ENCODE peak calls at places on chromosome 5, in eight cellular contexts. One of them, this sample, is unnamed. For H3K9me3, the result is how much of the 10 kb centered on the place peaks cover.

GRCh38 chr5:138488481-138488945 is 23.2 kb downstream of the EGR1 start:
- DNase-seq in uterus: no peak
- DNase-seq in PC-3: peak
- DNase-seq in fibroblast of lung: no peak
- DNase-seq in tibial nerve: no peak
- DNase-seq in transverse colon: no peak
- DNase-seq in heart right ventricle: no peak
- DNase-seq in gastrocnemius medialis: no peak
- DNase-seq in this sample: no peak

GRCh38 chr5:172816887-172817418 is 17.1 kb upstream of the ERGIC1 start:
- DNase-seq in gastrocnemius medialis: no peak
- DNase-seq in heart right ventricle: no peak
- DNase-seq in uterus: peak
- DNase-seq in transverse colon: no peak
- DNase-seq in tibial nerve: no peak
- DNase-seq in PC-3: peak
- DNase-seq in fibroblast of lung: peak
- DNase-seq in this sample: no peak

GRCh38 chr5:17157916-17158529 is 59.4 kb upstream of the BASP1 start:
- DNase-seq in PC-3: peak
- DNase-seq in tibial nerve: no peak
- DNase-seq in gastrocnemius medialis: no peak
- DNase-seq in fibroblast of lung: peak
- DNase-seq in uterus: no peak
- DNase-seq in heart right ventricle: no peak
- DNase-seq in transverse colon: peak
- DNase-seq in this sample: no peak

GRCh38 chr5:127813633-127814171 is 110.5 kb downstream of the CCDC192 start:
- DNase-seq in heart right ventricle: no peak
- DNase-seq in uterus: no peak
- DNase-seq in tibial nerve: no peak
- DNase-seq in transverse colon: no peak
- DNase-seq in fibroblast of lung: peak
- DNase-seq in PC-3: peak
- DNase-seq in gastrocnemius medialis: no peak
- DNase-seq in this sample: no peak

GRCh38 chr5:175718401-175719108 is 60.7 kb downstream of the HRH2 start:
- DNase-seq in transverse colon: peak
- DNase-seq in heart right ventricle: peak
- DNase-seq in PC-3: peak
- DNase-seq in fibroblast of lung: no peak
- DNase-seq in gastrocnemius medialis: no peak
- DNase-seq in uterus: no peak
- DNase-seq in tibial nerve: peak
- DNase-seq in this sample: no peak

GRCh38 chr5:156325671-156326070 is 1.3 kb upstream of the SGCD start:
- DNase-seq in transverse colon: no peak
- DNase-seq in PC-3: no peak
- DNase-seq in heart right ventricle: no peak
- DNase-seq in gastrocnemius medialis: no peak
- DNase-seq in fibroblast of lung: no peak
- DNase-seq in uterus: no peak
- DNase-seq in tibial nerve: no peak
- DNase-seq in this sample: no peak

GRCh38 chr5:53480474-53481353 is at the start of gene FST:
- DNase-seq in PC-3: no peak
- DNase-seq in fibroblast of lung: peak
- DNase-seq in gastrocnemius medialis: no peak
- DNase-seq in uterus: peak
- DNase-seq in transverse colon: no peak
- DNase-seq in tibial nerve: no peak
- DNase-seq in heart right ventricle: peak
- DNase-seq in this sample: no peak

GRCh38 chr5:130321931-130322330 is 417.7 kb downstream of the CHSY3 start:
- DNase-seq in PC-3: no peak
- DNase-seq in gastrocnemius medialis: no peak
- DNase-seq in uterus: no peak
- DNase-seq in fibroblast of lung: no peak
- DNase-seq in heart right ventricle: no peak
- DNase-seq in transverse colon: no peak
- DNase-seq in tibial nerve: no peak
- DNase-seq in this sample: no peak

GRCh38 chr5:128546658-128547281 is 8.7 kb upstream of the FBN2 start:
- DNase-seq in fibroblast of lung: no peak
- DNase-seq in gastrocnemius medialis: no peak
- DNase-seq in transverse colon: no peak
- DNase-seq in tibial nerve: no peak
- DNase-seq in uterus: no peak
- DNase-seq in PC-3: peak
- DNase-seq in heart right ventricle: no peak
- DNase-seq in this sample: no peak

GRCh38 chr5:125987677-125988255 is 435.4 kb upstream of the GRAMD2B start:
- DNase-seq in fibroblast of lung: no peak
- DNase-seq in tibial nerve: no peak
- DNase-seq in gastrocnemius medialis: no peak
- DNase-seq in uterus: no peak
- DNase-seq in transverse colon: no peak
- DNase-seq in heart right ventricle: no peak
- DNase-seq in PC-3: no peak
- DNase-seq in this sample: no peak
- TF ChIP-seq CTCF in fibroblast of lung: no peak
- TF ChIP-seq CTCF in tibial nerve: no peak
- TF ChIP-seq CTCF in gastrocnemius medialis: no peak
- TF ChIP-seq CTCF in uterus: no peak
- TF ChIP-seq CTCF in transverse colon: no peak
- TF ChIP-seq CTCF in heart right ventricle: no peak
- TF ChIP-seq CTCF in PC-3: no peak
- TF ChIP-seq CTCF in this sample: no peak

GRCh38 chr5:8719797-8720196 is 826.1 kb downstream of the SEMA5A start:
- DNase-seq in uterus: no peak
- DNase-seq in fibroblast of lung: no peak
- DNase-seq in gastrocnemius medialis: no peak
- DNase-seq in tibial nerve: no peak
- DNase-seq in transverse colon: no peak
- DNase-seq in heart right ventricle: no peak
- DNase-seq in PC-3: no peak
- DNase-seq in this sample: no peak
- H3K9me3 ChIP-seq in uterus: under half
- H3K9me3 ChIP-seq in fibroblast of lung: under half
- H3K9me3 ChIP-seq in gastrocnemius medialis: under half
- H3K9me3 ChIP-seq in tibial nerve: under half
- H3K9me3 ChIP-seq in transverse colon: under half
- H3K9me3 ChIP-seq in heart right ventricle: under half
- H3K9me3 ChIP-seq in PC-3: under half
- H3K9me3 ChIP-seq in this sample: under half

GRCh38 chr5:134738963-134739661 is 764 bp downstream of the CAMLG start:
- DNase-seq in fibroblast of lung: peak
- DNase-seq in tibial nerve: no peak
- DNase-seq in transverse colon: peak
- DNase-seq in uterus: no peak
- DNase-seq in PC-3: peak
- DNase-seq in heart right ventricle: no peak
- DNase-seq in gastrocnemius medialis: no peak
- DNase-seq in this sample: no peak
- TF ChIP-seq CTCF in fibroblast of lung: no peak
- TF ChIP-seq CTCF in tibial nerve: no peak
- TF ChIP-seq CTCF in transverse colon: peak
- TF ChIP-seq CTCF in uterus: no peak
- TF ChIP-seq CTCF in PC-3: peak
- TF ChIP-seq CTCF in heart right ventricle: peak
- TF ChIP-seq CTCF in gastrocnemius medialis: no peak
- TF ChIP-seq CTCF in this sample: no peak

DNA sequence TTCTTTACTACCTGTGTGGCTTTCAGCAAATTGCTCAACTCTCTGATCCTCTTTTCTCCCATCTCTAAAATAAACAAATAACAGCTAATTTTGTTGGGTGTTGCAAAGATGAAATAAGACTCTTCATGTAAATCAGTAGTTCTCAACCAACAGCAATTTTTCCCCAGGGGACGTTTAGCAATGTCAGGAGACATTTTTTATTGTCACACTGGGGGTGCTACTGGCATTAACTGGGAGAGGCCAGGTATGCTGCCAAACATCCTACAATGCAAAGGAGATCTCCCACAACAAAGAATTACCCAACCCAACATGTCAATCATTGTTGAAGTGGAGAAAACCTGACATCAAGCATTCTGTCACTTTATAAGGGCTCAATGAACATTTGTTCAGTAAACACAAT is 19.7 kb downstream of the ADRA1B start:
- DNase-seq in heart right ventricle: no peak
- DNase-seq in PC-3: no peak
- DNase-seq in tibial nerve: no peak
- DNase-seq in fibroblast of lung: no peak
- DNase-seq in transverse colon: no peak
- DNase-seq in uterus: no peak
- DNase-seq in gastrocnemius medialis: no peak
- DNase-seq in this sample: no peak
- H3K9me3 ChIP-seq in heart right ventricle: under half
- H3K9me3 ChIP-seq in PC-3: under half
- H3K9me3 ChIP-seq in tibial nerve: under half
- H3K9me3 ChIP-seq in fibroblast of lung: under half
- H3K9me3 ChIP-seq in transverse colon: under half
- H3K9me3 ChIP-seq in uterus: under half
- H3K9me3 ChIP-seq in gastrocnemius medialis: under half
- H3K9me3 ChIP-seq in this sample: under half

DNA sequence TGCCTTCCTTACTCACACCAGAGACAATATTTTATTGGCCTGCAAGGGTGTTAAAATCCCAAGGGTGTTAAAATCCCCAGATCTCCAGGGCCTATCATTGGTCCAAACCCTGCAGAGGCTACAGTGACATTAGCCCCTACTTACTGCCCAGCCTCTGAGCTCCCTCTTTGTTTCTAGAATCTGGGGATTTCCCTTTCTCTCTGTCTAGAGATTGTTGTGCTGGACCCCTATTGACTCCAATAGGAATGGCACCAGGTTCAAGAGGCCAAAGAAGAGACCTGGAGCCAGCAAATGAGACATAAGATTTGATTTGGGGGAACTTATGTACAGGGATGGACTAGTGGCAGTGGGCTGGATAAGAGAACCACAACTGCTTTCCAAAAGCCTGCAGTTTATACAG is 53.3 kb upstream of the ZBED3 start:
- DNase-seq in heart right ventricle: no peak
- DNase-seq in transverse colon: no peak
- DNase-seq in gastrocnemius medialis: no peak
- DNase-seq in uterus: no peak
- DNase-seq in fibroblast of lung: no peak
- DNase-seq in tibial nerve: no peak
- DNase-seq in PC-3: no peak
- DNase-seq in this sample: no peak
- TF ChIP-seq CTCF in heart right ventricle: no peak
- TF ChIP-seq CTCF in transverse colon: no peak
- TF ChIP-seq CTCF in gastrocnemius medialis: no peak
- TF ChIP-seq CTCF in uterus: no peak
- TF ChIP-seq CTCF in fibroblast of lung: no peak
- TF ChIP-seq CTCF in tibial nerve: no peak
- TF ChIP-seq CTCF in PC-3: no peak
- TF ChIP-seq CTCF in this sample: no peak

This sample was measured in esophagus squamous epithelium.